ENCODE peak calls at places on chromosomes 1 and 21, in five cellular contexts. S, T, P, D and I are unnamed samples.
A peak's percentile ranks its signal among the peaks of the same experiment; 100 is the strongest.

GRCh38 chr1:221778125-221778524 is 36.2 kb upstream of the DUSP10 start:
- DNase-seq in T (no peak), D (no peak), P (no peak), S (no peak), I (no peak)

GRCh38 chr1:237677979-237678378 is 212.7 kb downstream of the ZP4 start:
- DNase-seq in P (no peak), D (peak; percentile 25), T (peak; percentile 9), S (no peak), I (no peak)

GRCh38 chr1:36099681-36100341 is 11.1 kb downstream of the ADPRS start:
- DNase-seq in P (peak; percentile 63), D (peak; percentile 73), T (peak; percentile 95), S (peak; percentile 85), I (peak; percentile 81)

GRCh38 chr1:228457017-228457395 is 30.2 kb upstream of the RNF187 start:
- DNase-seq in P (no peak), S (no peak), T (no peak), D (peak; percentile 5), I (no peak)

GRCh38 chr1:159171254-159171687 is at the start of gene CADM3:
- DNase-seq in S (peak; percentile 97), D (no peak), P (no peak), T (peak; percentile 27), I (peak; percentile 33)

GRCh38 chr1:7865978-7866377 is 13.1 kb upstream of the UTS2 start:
- DNase-seq in T (no peak), P (no peak), D (no peak), S (no peak), I (no peak)

GRCh38 chr1:7378346-7379130 is 392.6 kb upstream of the VAMP3 start:
- DNase-seq in S (peak; percentile 9), T (peak; percentile 83), P (no peak), D (no peak), I (no peak)

GRCh38 chr1:172239894-172240293 is 180.6 kb upstream of the C1orf105 start:
- DNase-seq in D (no peak), T (no peak), S (no peak), P (no peak), I (no peak)

GRCh38 chr1:165075725-165076370 is 280.7 kb downstream of the LMX1A start:
- DNase-seq in D (peak; percentile 41), S (peak; percentile 72), T (no peak), P (no peak), I (peak; percentile 61)

GRCh38 chr21:45858180-45858579 is 123.4 kb upstream of the COL6A1 start:
- DNase-seq in T (no peak), D (no peak), S (no peak), P (no peak), I (no peak)

GRCh38 chr1:178262101-178262500 is 168.2 kb downstream of the RASAL2 start:
- DNase-seq in S (no peak), T (no peak), P (no peak), D (peak; percentile 63), I (no peak)

GRCh38 chr1:205324781-205325180 is 3.2 kb upstream of the NUAK2 start:
- DNase-seq in T (no peak), D (no peak), S (no peak), P (no peak), I (no peak)

GRCh38 chr1:27564710-27565649 is 39.0 kb downstream of the AHDC1 start:
- DNase-seq in S (no peak), P (no peak), D (no peak), T (no peak), I (no peak)

GRCh38 chr1:5750186-5751170 is 241.7 kb downstream of the NPHP4 start:
- DNase-seq in T (no peak), S (no peak), P (no peak), D (no peak), I (no peak)

GRCh38 chr1:209861242-209861641 is 33.5 kb downstream of the UTP25 start:
- DNase-seq in S (no peak), T (no peak), P (no peak), D (no peak), I (no peak)

GRCh38 chr1:30014031-30014430 is 709.4 kb downstream of the MATN1 start:
- DNase-seq in T (no peak), D (no peak), S (no peak), P (no peak), I (no peak)

GRCh38 chr1:246959944-246960693 is 28.4 kb upstream of the AHCTF1 start:
- DNase-seq in D (peak; percentile 34), P (no peak), S (no peak), T (no peak), I (no peak)

GRCh38 chr1:29272171-29272907 is 36.0 kb downstream of the PTPRU start:
- DNase-seq in T (no peak), P (no peak), D (no peak), S (peak; percentile 7), I (no peak)

GRCh38 chr1:3651939-3652537 is at the start of gene TP73:
- DNase-seq in P (no peak), T (peak; percentile 36), D (no peak), S (peak; percentile 84), I (peak; percentile 86)

GRCh38 chr1:171188388-171189266 is 3.5 kb downstream of the FMO2 start:
- DNase-seq in T (peak; percentile 57), D (peak; percentile 74), S (peak; percentile 78), P (peak; percentile 10), I (peak; percentile 27)